ENCODE peak calls at places on chromosomes 2 and 18, in five cellular contexts. One of them, this sample, is unnamed. For H3K9me2, the result is how much of the 10 kb centered on the place peaks cover.

GRCh38 chr2:19902272-19902730 is 518 bp upstream of the TTC32 start:
- DNase-seq in PC-3: no peak
- DNase-seq in SK-N-SH: peak
- DNase-seq in HCT116: no peak
- DNase-seq in MM.1S: no peak
- DNase-seq in this sample: peak

GRCh38 chr2:18932864-18933263 is 343.5 kb upstream of the NT5C1B start:
- DNase-seq in MM.1S: no peak
- DNase-seq in HCT116: no peak
- DNase-seq in PC-3: no peak
- DNase-seq in SK-N-SH: no peak
- DNase-seq in this sample: peak

GRCh38 chr2:1429895-1430294 is 16.6 kb downstream of the TPO start:
- DNase-seq in MM.1S: no peak
- DNase-seq in SK-N-SH: no peak
- DNase-seq in PC-3: no peak
- DNase-seq in HCT116: no peak
- DNase-seq in this sample: no peak

GRCh38 chr2:176093145-176093888 is 796 bp downstream of the HOXD13 start:
- DNase-seq in SK-N-SH: peak
- DNase-seq in PC-3: peak
- DNase-seq in HCT116: no peak
- DNase-seq in MM.1S: no peak
- DNase-seq in this sample: peak

GRCh38 chr2:127641846-127642510 is 4.0 kb upstream of the GPR17 start:
- DNase-seq in PC-3: no peak
- DNase-seq in HCT116: no peak
- DNase-seq in MM.1S: no peak
- DNase-seq in SK-N-SH: no peak
- DNase-seq in this sample: no peak

GRCh38 chr2:215553946-215554345 is 118.1 kb upstream of the FN1 start:
- DNase-seq in PC-3: no peak
- DNase-seq in SK-N-SH: no peak
- DNase-seq in HCT116: peak
- DNase-seq in MM.1S: no peak
- DNase-seq in this sample: no peak

GRCh38 chr2:66251520-66251919 is 183.4 kb upstream of the MEIS1 start:
- DNase-seq in MM.1S: no peak
- DNase-seq in SK-N-SH: no peak
- DNase-seq in HCT116: no peak
- DNase-seq in PC-3: no peak
- DNase-seq in this sample: no peak

GRCh38 chr2:4047961-4048891 is 344.9 kb downstream of the DCDC2C start:
- DNase-seq in SK-N-SH: no peak
- DNase-seq in HCT116: no peak
- DNase-seq in MM.1S: no peak
- DNase-seq in PC-3: peak
- DNase-seq in this sample: no peak

GRCh38 chr2:109558076-109558882 is 55.5 kb downstream of the SEPTIN10 start:
- DNase-seq in SK-N-SH: no peak
- DNase-seq in PC-3: peak
- DNase-seq in MM.1S: no peak
- DNase-seq in HCT116: peak
- DNase-seq in this sample: peak

GRCh38 chr2:190477563-190478454 is 56.7 kb downstream of the NEMP2 start:
- DNase-seq in SK-N-SH: no peak
- DNase-seq in PC-3: no peak
- DNase-seq in HCT116: no peak
- DNase-seq in MM.1S: no peak
- DNase-seq in this sample: peak

GRCh38 chr2:95315801-95316411 is 18.8 kb downstream of the KCNIP3 start:
- DNase-seq in MM.1S: no peak
- DNase-seq in SK-N-SH: no peak
- DNase-seq in HCT116: no peak
- DNase-seq in PC-3: peak
- DNase-seq in this sample: peak

GRCh38 chr2:37865640-37866039 is 59.4 kb upstream of the RMDN2 start:
- DNase-seq in PC-3: no peak
- DNase-seq in MM.1S: no peak
- DNase-seq in SK-N-SH: no peak
- DNase-seq in HCT116: no peak
- DNase-seq in this sample: no peak

GRCh38 chr2:235773188-235773928 is 279.5 kb downstream of the AGAP1 start:
- DNase-seq in PC-3: no peak
- DNase-seq in MM.1S: peak
- DNase-seq in HCT116: no peak
- DNase-seq in SK-N-SH: no peak
- DNase-seq in this sample: no peak
- TF ChIP-seq EZH2phosphoT487 in PC-3: no peak
- TF ChIP-seq EZH2phosphoT487 in MM.1S: no peak
- TF ChIP-seq EZH2phosphoT487 in HCT116: no peak
- TF ChIP-seq EZH2phosphoT487 in SK-N-SH: no peak
- TF ChIP-seq EZH2phosphoT487 in this sample: no peak

GRCh38 chr18:22073411-22073810 is 96.0 kb upstream of the GATA6 start:
- DNase-seq in MM.1S: no peak
- DNase-seq in HCT116: no peak
- DNase-seq in SK-N-SH: no peak
- DNase-seq in PC-3: no peak
- DNase-seq in this sample: no peak

GRCh38 chr18:22069916-22070315 is 99.5 kb upstream of the GATA6 start:
- DNase-seq in PC-3: no peak
- DNase-seq in SK-N-SH: no peak
- DNase-seq in MM.1S: no peak
- DNase-seq in HCT116: no peak
- DNase-seq in this sample: no peak

DNA sequence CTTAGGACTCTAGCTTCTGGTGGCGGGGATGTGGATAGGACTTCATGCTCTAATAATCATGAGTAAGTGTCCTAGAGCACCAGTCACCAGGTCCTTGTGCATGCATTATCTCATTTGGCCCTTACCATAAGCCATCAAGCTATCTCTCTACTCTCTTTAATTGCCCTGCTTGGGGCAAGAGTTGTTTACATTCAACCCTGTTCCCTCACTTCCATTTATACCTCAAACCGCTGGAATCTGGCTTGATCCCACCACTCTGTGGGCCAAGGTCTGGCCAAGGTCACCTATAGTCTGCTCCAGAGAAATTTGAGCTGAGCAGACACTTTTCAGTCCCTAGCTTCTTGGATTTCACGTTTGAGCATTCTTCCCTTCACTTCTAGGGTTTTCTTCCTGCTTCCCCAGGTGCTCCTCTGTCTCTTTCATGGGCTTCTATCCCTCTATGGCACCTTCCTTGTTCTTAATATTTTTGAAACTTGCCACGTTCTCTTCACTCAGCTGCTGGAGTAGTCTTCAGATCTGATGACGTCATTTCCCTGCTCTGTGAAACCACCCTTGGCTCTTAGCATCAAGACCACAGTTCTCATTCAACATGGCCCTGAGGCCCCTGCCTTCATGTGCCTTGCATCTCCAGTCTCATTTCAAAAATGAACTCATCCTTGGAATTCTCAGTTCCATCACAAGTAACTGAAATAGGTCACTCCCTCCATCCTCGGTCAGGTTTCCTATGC is 94.9 kb upstream of the GATA6 start:
- DNase-seq in SK-N-SH: no peak
- DNase-seq in HCT116: no peak
- DNase-seq in PC-3: no peak
- DNase-seq in MM.1S: no peak
- DNase-seq in this sample: no peak
- H3K9me2 ChIP-seq in SK-N-SH: under half
- H3K9me2 ChIP-seq in HCT116: under half
- H3K9me2 ChIP-seq in PC-3: under half
- H3K9me2 ChIP-seq in MM.1S: under half
- H3K9me2 ChIP-seq in this sample: under half

DNA sequence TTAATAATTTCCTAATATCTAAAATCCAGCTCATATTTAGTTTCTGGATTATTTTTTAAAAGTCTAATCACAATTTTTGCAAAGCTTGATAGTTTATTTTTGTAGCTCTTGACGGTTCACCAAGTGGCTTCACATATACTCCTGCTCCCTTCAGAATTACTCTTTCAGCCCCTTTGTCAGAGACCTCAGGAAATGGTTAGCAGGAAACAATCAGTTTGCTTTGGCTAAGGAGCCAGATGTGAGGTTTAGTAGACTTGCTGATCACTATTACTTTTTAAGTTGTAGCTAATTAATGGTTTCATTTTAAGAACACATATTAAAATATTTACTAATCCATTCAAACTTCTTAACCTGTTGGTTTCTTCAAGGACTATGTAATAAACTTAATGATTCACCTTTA is 2.3 kb downstream of the RBBP8 start:
- DNase-seq in SK-N-SH: no peak
- DNase-seq in HCT116: no peak
- DNase-seq in PC-3: no peak
- DNase-seq in MM.1S: no peak
- DNase-seq in this sample: no peak
- H3K9ac ChIP-seq in SK-N-SH: no peak
- H3K9ac ChIP-seq in HCT116: no peak
- H3K9ac ChIP-seq in PC-3: peak
- H3K9ac ChIP-seq in MM.1S: peak
- H3K9ac ChIP-seq in this sample: no peak

DNA sequence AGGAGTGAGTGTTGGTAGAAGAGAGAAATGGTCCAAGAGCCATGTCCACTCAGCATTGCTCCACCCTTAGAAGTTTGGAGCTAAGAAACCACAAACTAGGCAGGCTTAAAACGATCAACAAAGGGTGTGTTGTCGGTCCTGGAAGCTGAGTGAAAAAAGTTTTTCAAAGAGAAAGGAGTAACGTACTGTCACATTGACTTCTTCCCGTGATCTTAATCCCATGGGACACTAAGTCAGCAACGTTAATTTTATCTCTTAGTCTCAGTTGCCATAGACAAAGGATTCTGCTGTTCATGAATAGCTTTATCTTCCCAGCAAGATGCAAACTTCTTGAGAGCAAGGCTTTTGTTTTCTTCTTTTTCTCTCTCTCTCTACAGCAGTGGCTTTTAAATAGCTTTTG is 377.3 kb downstream of the TGIF1 start:
- DNase-seq in MM.1S: no peak
- DNase-seq in PC-3: no peak
- DNase-seq in HCT116: no peak
- DNase-seq in SK-N-SH: no peak
- DNase-seq in this sample: peak
- TF ChIP-seq EZH2phosphoT487 in MM.1S: no peak
- TF ChIP-seq EZH2phosphoT487 in PC-3: no peak
- TF ChIP-seq EZH2phosphoT487 in HCT116: no peak
- TF ChIP-seq EZH2phosphoT487 in SK-N-SH: no peak
- TF ChIP-seq EZH2phosphoT487 in this sample: no peak